ENCODE peak calls at places on chromosomes 11 and 22, in six cellular contexts. E, A, V, X, Q and W are unnamed samples.

GRCh38 chr11:65402790-65403189 is 16.4 kb downstream of the FRMD8 start:
- DNase-seq in E (no peak), A (no peak), V (no peak), X (no peak), Q (no peak), W (no peak)

GRCh38 chr22:29115682-29116313 is 43.0 kb downstream of the KREMEN1 start:
- DNase-seq in E (no peak), A (no peak), V (no peak), X (no peak), Q (no peak), W (no peak)

GRCh38 chr11:69734367-69734766 is 30.5 kb upstream of the FGF19 start:
- DNase-seq in E (no peak), A (no peak), V (no peak), X (no peak), Q (no peak), W (no peak)

GRCh38 chr11:48123249-48123875 is 93.2 kb upstream of the OR4B1 start:
- DNase-seq in E (no peak), A (no peak), V (no peak), X (no peak), Q (peak), W (no peak)

GRCh38 chr11:82494988-82495432 is 238.7 kb downstream of the FAM181B start:
- DNase-seq in E (no peak), A (no peak), V (peak), X (no peak), Q (no peak), W (peak)

GRCh38 chr11:134026655-134027343 is 42.1 kb upstream of the JAM3 start:
- DNase-seq in E (no peak), A (no peak), V (no peak), X (no peak), Q (no peak), W (no peak)

GRCh38 chr11:85115798-85116197 is 511.3 kb downstream of the DLG2 start:
- DNase-seq in E (no peak), A (no peak), V (no peak), X (no peak), Q (no peak), W (no peak)

GRCh38 chr22:31923166-31923565 is 21.2 kb upstream of the YWHAH start:
- DNase-seq in E (no peak), A (no peak), V (peak), X (no peak), Q (peak), W (no peak)

GRCh38 chr22:38706101-38706884 is 549 bp downstream of the GTPBP1 start:
- DNase-seq in E (no peak), A (no peak), V (peak), X (no peak), Q (peak), W (no peak)

GRCh38 chr22:31826443-31826842 is 72.6 kb downstream of the DEPDC5 start:
- DNase-seq in E (no peak), A (no peak), V (no peak), X (no peak), Q (no peak), W (no peak)

GRCh38 chr11:62930157-62930556 is 9.0 kb upstream of the CHRM1 start:
- DNase-seq in E (no peak), A (no peak), V (no peak), X (no peak), Q (no peak), W (no peak)

GRCh38 chr22:49298834-49299750 is 528.6 kb downstream of the BRD1 start:
- DNase-seq in E (no peak), A (no peak), V (no peak), X (no peak), Q (no peak), W (no peak)

GRCh38 chr22:43928418-43929307 is 5.1 kb downstream of the PNPLA3 start:
- DNase-seq in E (no peak), A (no peak), V (peak), X (no peak), Q (no peak), W (no peak)

GRCh38 chr22:43926349-43926710 is 2.7 kb downstream of the PNPLA3 start:
- DNase-seq in E (no peak), A (no peak), V (no peak), X (no peak), Q (no peak), W (no peak)

GRCh38 chr22:43923191-43923590 is 414 bp upstream of the PNPLA3 start:
- DNase-seq in E (no peak), A (no peak), V (peak), X (no peak), Q (peak), W (no peak)

GRCh38 chr22:43923631-43924548 is at the start of gene PNPLA3:
- DNase-seq in E (peak), A (peak), V (peak), X (peak), Q (peak), W (no peak)

GRCh38 chr22:43925433-43926348 is 2.1 kb downstream of the PNPLA3 start:
- DNase-seq in E (no peak), A (no peak), V (no peak), X (no peak), Q (no peak), W (no peak)
- H3K4me3 ChIP-seq in E (peak), A (no peak), V (no peak), X (no peak), Q (no peak), W (no peak)

DNA sequence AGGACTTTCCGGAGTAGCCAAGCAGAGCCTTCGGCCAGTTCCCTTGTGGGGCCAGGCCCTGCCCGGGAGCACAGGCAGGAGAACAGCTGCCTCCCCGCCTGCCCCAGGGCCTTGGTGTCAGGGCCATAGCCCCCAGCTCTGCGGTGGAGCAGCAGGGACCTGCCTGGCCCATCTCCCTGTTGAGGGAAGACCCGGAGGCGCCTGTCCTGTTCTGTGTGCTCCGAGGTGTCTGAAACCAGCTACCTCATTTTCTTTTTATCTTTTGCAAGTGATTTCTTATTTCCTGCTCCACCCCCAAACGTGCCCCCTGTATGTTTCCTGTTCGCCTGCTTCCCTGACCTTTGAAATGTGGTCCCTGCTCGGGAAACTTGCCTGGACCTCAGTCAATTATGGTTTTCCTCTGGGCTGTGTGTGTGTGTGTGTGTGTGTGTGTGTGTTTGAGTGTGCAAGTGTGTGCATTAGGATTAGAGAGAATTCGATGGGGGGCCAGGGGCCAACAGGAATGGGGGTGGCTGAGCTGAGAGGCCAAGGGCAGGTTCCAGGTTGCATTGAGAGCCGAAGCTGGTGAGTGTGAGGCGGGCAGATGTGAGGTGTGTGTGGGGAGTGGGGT is 19.1 kb downstream of the LRP5 start:
- DNase-seq in E (no peak), A (no peak), V (no peak), X (no peak), Q (peak), W (no peak)
- TF ChIP-seq POLR2AphosphoS5 in E (no peak), A (no peak), V (no peak), X (no peak), Q (peak), W (no peak)

GRCh38 chr11:78203184-78203583 is 14.5 kb downstream of the USP35 start:
- DNase-seq in E (no peak), A (no peak), V (peak), X (no peak), Q (no peak), W (no peak)
- H3K4me3 ChIP-seq in E (no peak), A (no peak), V (no peak), X (no peak), Q (no peak), W (no peak)

GRCh38 chr11:126421243-126421642 is 65.8 kb downstream of the ST3GAL4 start:
- DNase-seq in E (no peak), A (no peak), V (no peak), X (no peak), Q (no peak), W (no peak)
- TF ChIP-seq POLR2AphosphoS5 in E (no peak), A (no peak), V (no peak), X (no peak), Q (no peak), W (no peak)

DNA sequence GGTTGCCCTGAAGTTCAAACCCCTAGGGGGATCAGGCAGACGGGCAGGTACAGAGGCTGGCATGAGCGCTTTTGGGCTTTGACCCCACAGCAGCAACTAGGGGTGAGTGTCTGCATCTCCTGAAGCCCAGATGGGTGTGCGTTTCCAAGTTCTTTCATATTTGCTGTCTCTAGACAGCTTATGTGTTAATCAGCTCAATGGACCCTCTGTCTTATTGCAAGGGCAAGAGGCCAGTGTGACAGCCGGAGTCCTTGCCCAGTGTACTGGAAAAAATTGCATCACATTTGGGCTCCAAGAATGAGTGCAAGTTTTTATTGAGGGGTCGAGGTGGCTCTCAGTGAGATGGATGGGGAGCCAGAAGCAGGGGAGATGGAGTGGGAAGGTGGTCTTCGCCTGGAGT is 1863.7 kb upstream of the RAG2 start:
- DNase-seq in E (no peak), A (no peak), V (no peak), X (no peak), Q (no peak), W (no peak)
- H3K4me3 ChIP-seq in E (no peak), A (no peak), V (no peak), X (no peak), Q (no peak), W (no peak)

GRCh38 chr11:66857234-66857926 is 516 bp downstream of the LRFN4 start:
- DNase-seq in E (no peak), A (no peak), V (no peak), X (peak), Q (no peak), W (no peak)
- TF ChIP-seq POLR2AphosphoS5 in E (no peak), A (no peak), V (no peak), X (no peak), Q (peak), W (no peak)

GRCh38 chr11:130022799-130023198 is 20.2 kb upstream of the PRDM10 start:
- DNase-seq in E (no peak), A (no peak), V (no peak), X (no peak), Q (no peak), W (no peak)
- H3K4me3 ChIP-seq in E (no peak), A (peak), V (no peak), X (no peak), Q (no peak), W (no peak)

GRCh38 chr11:102111011-102111786 is 952 bp downstream of the YAP1 start:
- DNase-seq in E (peak), A (no peak), V (no peak), X (no peak), Q (peak), W (no peak)
- TF ChIP-seq POLR2AphosphoS5 in E (peak), A (peak), V (no peak), X (no peak), Q (no peak), W (peak)

GRCh38 chr11:126586303-126586627 is 230.8 kb downstream of the ST3GAL4 start:
- DNase-seq in E (no peak), A (no peak), V (no peak), X (no peak), Q (no peak), W (no peak)
- H3K4me3 ChIP-seq in E (no peak), A (no peak), V (no peak), X (no peak), Q (no peak), W (no peak)